ENCODE peak calls at places on chromosome 2, in ten cellular contexts. K is smooth muscle cell of the brain vasculature; P is stimulated activated CD8-positive, alpha-beta memory T cell treated with anti-CD3 and anti-CD28 coated beads, Interleukin-2, amount 100 ng/mL, for 1 hour; I is activated T-helper 1 cell treated with Interleukin-2 at 50 U/mL for 16 hours; G is kidney glomerular epithelial cell; Z is NCI-H1092 treated with DMSO at 0.1 percent for 48 hours; H is stimulated activated CD4-positive, alpha-beta T cell treated with anti-CD3 and anti-CD28 coated beads, Interleukin-2, amount 100 ng/mL, for 48 hours; T is skeletal muscle cell; U is T-helper 2 cell; B is NCI-H2171 treated with DMSO at 0.1 percent for 48 hours. L is an unnamed sample.
A peak's percentile ranks its signal among the peaks of the same experiment; 100 is the strongest.

GRCh38 chr2:188406414-188406813 is 114.7 kb downstream of the GULP1 start:
- DNase-seq in K (no peak), P (no peak), I (no peak), G (no peak), Z (no peak), H (no peak), T (no peak), U (no peak), B (no peak), L (no peak)

GRCh38 chr2:222690564-222691200 is 19.2 kb downstream of the MOGAT1 start:
- DNase-seq in K (peak; percentile 61), P (peak; percentile 43), I (peak; percentile 44), G (peak; percentile 64), Z (peak; percentile 63), H (peak; percentile 74), T (peak; percentile 36), U (peak; percentile 18), B (peak; percentile 70), L (peak; percentile 56)

GRCh38 chr2:196206804-196207203 is 35.4 kb upstream of the STK17B start:
- DNase-seq in K (no peak), P (no peak), I (no peak), G (no peak), Z (no peak), H (no peak), T (no peak), U (no peak), B (peak; percentile 90), L (no peak)

GRCh38 chr2:95354925-95355324 is 47.6 kb upstream of the FAHD2A start:
- DNase-seq in K (no peak), P (no peak), I (no peak), G (no peak), Z (no peak), H (no peak), T (no peak), U (no peak), B (no peak), L (no peak)

GRCh38 chr2:240249423-240250149 is 109.1 kb upstream of the OTOS start:
- DNase-seq in K (no peak), P (no peak), I (no peak), G (no peak), Z (no peak), H (no peak), T (no peak), U (no peak), B (no peak), L (peak; percentile 8)

GRCh38 chr2:127807678-127808353 is 3.2 kb downstream of the WDR33 start:
- DNase-seq in K (no peak), P (no peak), I (no peak), G (peak; percentile 21), Z (no peak), H (no peak), T (no peak), U (no peak), B (no peak), L (no peak)

GRCh38 chr2:112170495-112170894 is 32.3 kb downstream of the FBLN7 start:
- DNase-seq in K (no peak), P (no peak), I (no peak), G (no peak), Z (no peak), H (no peak), T (no peak), U (no peak), B (no peak), L (no peak)

GRCh38 chr2:237604960-237605359 is 14.4 kb upstream of the RAB17 start:
- DNase-seq in K (no peak), P (no peak), I (no peak), G (no peak), Z (no peak), H (no peak), T (no peak), U (no peak), B (no peak), L (no peak)

GRCh38 chr2:43005211-43005974 is 213.0 kb upstream of the HAAO start:
- DNase-seq in K (no peak), P (no peak), I (no peak), G (peak; percentile 57), Z (no peak), H (no peak), T (no peak), U (no peak), B (no peak), L (no peak)

L was measured in central memory CD8-positive, alpha-beta T cell.